ENCODE peak calls at places on chromosomes 2 and 18, in nine cellular contexts. I is GM19239, O is GM04504, H is AG09309, M is MG63, W is HEK293T, J is mucosa of gallbladder, Z is right cardiac atrium, C is HAP-1. X is an unnamed sample.
A peak's percentile ranks its signal among the peaks of the same experiment; 100 is the strongest.

GRCh38 chr2:171297951-171298350 is 135.8 kb downstream of the METTL8 start:
- DNase-seq in I (no peak), O (peak; percentile 55), H (peak; percentile 51), M (no peak), W (no peak), J (no peak), Z (no peak), C (no peak), X (no peak)

GRCh38 chr2:168323456-168324058 is 76.2 kb upstream of the STK39 start:
- DNase-seq in I (no peak), O (no peak), H (no peak), M (no peak), W (no peak), J (no peak), Z (no peak), C (no peak), X (no peak)

GRCh38 chr18:67608909-67609308 is 92.4 kb upstream of the DSEL start:
- DNase-seq in I (no peak), O (no peak), H (no peak), M (peak; percentile 18), W (no peak), J (no peak), Z (no peak), C (no peak), X (peak; percentile 7)

GRCh38 chr18:37450434-37451133 is 115.0 kb downstream of the CELF4 start:
- DNase-seq in I (no peak), O (no peak), H (no peak), M (no peak), W (no peak), J (peak; percentile 26), Z (peak; percentile 70), C (no peak), X (no peak)

GRCh38 chr2:10056439-10056838 is 13.1 kb downstream of the KLF11 start:
- DNase-seq in I (no peak), O (no peak), H (no peak), M (no peak), W (no peak), J (no peak), Z (peak; percentile 35), C (no peak), X (no peak)

GRCh38 chr2:2184549-2185249 is 146.4 kb downstream of the MYT1L start:
- DNase-seq in I (no peak), O (no peak), H (no peak), M (peak; percentile 50), W (no peak), J (no peak), Z (no peak), C (no peak), X (no peak)

GRCh38 chr2:205681836-205682238 is 464 bp upstream of the NRP2 start:
- DNase-seq in I (no peak), O (no peak), H (no peak), M (no peak), W (peak; percentile 31), J (no peak), Z (peak; percentile 67), C (no peak), X (no peak)

GRCh38 chr2:48826986-48827385 is 71.5 kb upstream of the LHCGR start:
- DNase-seq in I (no peak), O (no peak), H (no peak), M (no peak), W (no peak), J (no peak), Z (no peak), C (no peak), X (no peak)

GRCh38 chr18:50866765-50867164 is 12.2 kb upstream of the ME2 start:
- DNase-seq in I (no peak), O (no peak), H (no peak), M (no peak), W (no peak), J (no peak), Z (no peak), C (no peak), X (no peak)

GRCh38 chr18:45910405-45911023 is 56.6 kb downstream of the EPG5 start:
- DNase-seq in I (peak; percentile 47), O (no peak), H (no peak), M (peak; percentile 40), W (peak; percentile 61), J (peak; percentile 31), Z (peak; percentile 66), C (peak; percentile 16), X (peak; percentile 13)